ENCODE peak calls at places on chromosome 6, in seven cellular contexts. F, C, T, R, N, M and V are unnamed samples.

GRCh38 chr6:124551711-124552233 is 410.5 kb upstream of the RNF217 start:
- DNase-seq in M (no peak), T (no peak), N (no peak), R (no peak), C (no peak), F (no peak), V (no peak)

GRCh38 chr6:100116409-100117194 is 122.6 kb upstream of the MCHR2 start:
- DNase-seq in M (peak; percentile 88), T (no peak), C (no peak), N (peak; percentile 57), F (peak; percentile 76), R (no peak), V (peak; percentile 21)

GRCh38 chr6:113967777-113968176 is 3.2 kb downstream of the HDAC2 start:
- DNase-seq in T (no peak), N (no peak), R (no peak), M (peak; percentile 31), C (no peak), F (no peak), V (no peak)

GRCh38 chr6:158861686-158862381 is 42.7 kb upstream of the EZR start:
- DNase-seq in R (no peak), M (no peak), C (no peak), N (no peak), T (no peak), F (peak; percentile 45), V (no peak)

GRCh38 chr6:50610562-50610961 is 102.8 kb upstream of the TFAP2D start:
- DNase-seq in N (no peak), M (peak; percentile 21), F (no peak), R (no peak), T (no peak), C (no peak), V (no peak)

GRCh38 chr6:121694389-121695185 is 259.1 kb downstream of the GJA1 start:
- DNase-seq in C (no peak), N (no peak), R (no peak), T (no peak), F (peak; percentile 45), M (no peak), V (no peak)

GRCh38 chr6:72522735-72523141 is 99.1 kb upstream of the KCNQ5 start:
- DNase-seq in M (peak; percentile 77), T (no peak), C (no peak), R (no peak), N (no peak), F (no peak), V (no peak)

GRCh38 chr6:11918021-11918738 is 93.9 kb upstream of the HIVEP1 start:
- DNase-seq in M (no peak), T (no peak), F (peak; percentile 82), R (no peak), N (peak; percentile 87), C (no peak), V (no peak)

GRCh38 chr6:73585566-73586415 is 65.0 kb upstream of the EEF1A1 start:
- DNase-seq in M (peak; percentile 70), C (no peak), T (no peak), N (peak; percentile 47), F (peak; percentile 85), R (no peak), V (peak; percentile 62)

GRCh38 chr6:13444604-13445003 is 42.8 kb downstream of the GFOD1 start:
- DNase-seq in T (no peak), M (no peak), R (no peak), C (no peak), N (no peak), F (no peak), V (no peak)

GRCh38 chr6:42017021-42017643 is 33.2 kb upstream of the TAF8 start:
- DNase-seq in M (no peak), T (no peak), C (no peak), R (no peak), N (peak; percentile 45), F (peak; percentile 90), V (no peak)

GRCh38 chr6:451847-452246 is 60.3 kb downstream of the IRF4 start:
- DNase-seq in T (no peak), R (no peak), N (no peak), F (no peak), C (no peak), M (no peak), V (no peak)

GRCh38 chr6:113018351-113019151 is 671.4 kb downstream of the RFPL4B start:
- DNase-seq in T (peak; percentile 55), M (no peak), R (no peak), F (peak; percentile 74), N (peak; percentile 80), C (no peak), V (no peak)

GRCh38 chr6:26575494-26575939 is 21.2 kb upstream of the ABT1 start:
- DNase-seq in M (peak; percentile 74), F (peak; percentile 28), R (no peak), N (no peak), C (no peak), T (no peak), V (no peak)

GRCh38 chr6:160421854-160422253 is 73.7 kb downstream of the SLC22A3 start:
- DNase-seq in M (no peak), R (no peak), C (no peak), T (peak; percentile 90), F (no peak), N (no peak), V (no peak)

GRCh38 chr6:138291036-138291848 is 73.0 kb upstream of the PBOV1 start:
- DNase-seq in C (no peak), N (no peak), M (peak; percentile 33), R (no peak), F (no peak), T (no peak), V (no peak)

GRCh38 chr6:138287144-138287955 is 69.1 kb upstream of the PBOV1 start:
- DNase-seq in T (no peak), R (no peak), M (peak; percentile 78), N (no peak), C (no peak), F (no peak), V (peak; percentile 67)

GRCh38 chr6:138290563-138290962 is 72.3 kb upstream of the PBOV1 start:
- DNase-seq in M (no peak), C (no peak), T (no peak), R (no peak), F (no peak), N (no peak), V (no peak)

GRCh38 chr6:138291849-138292181 is 73.5 kb upstream of the PBOV1 start:
- DNase-seq in R (no peak), C (no peak), M (peak; percentile 17), F (no peak), N (no peak), T (no peak), V (no peak)

DNA sequence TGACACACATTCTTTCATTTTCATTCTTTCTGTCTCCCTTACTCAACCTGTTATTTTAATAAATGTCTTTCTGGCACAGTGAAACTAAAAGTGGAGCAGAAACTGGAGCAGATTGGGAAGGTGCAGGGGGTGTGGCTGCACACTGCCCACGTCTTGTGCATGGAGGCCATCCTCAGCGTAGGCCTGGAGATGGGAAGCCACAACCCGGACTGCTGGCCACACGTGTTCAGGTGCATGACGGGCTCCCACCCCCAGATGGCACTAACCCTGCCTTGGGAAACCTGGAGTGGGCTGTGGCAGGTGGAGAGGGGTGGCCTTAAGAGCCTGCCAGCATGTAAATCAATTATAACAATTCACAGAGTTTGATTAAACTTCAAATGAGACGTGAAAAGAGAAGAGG is 71.4 kb upstream of the PBOV1 start:
- DNase-seq in C (no peak), N (no peak), M (peak; percentile 60), T (no peak), F (no peak), R (no peak), V (peak; percentile 44)
- TF ChIP-seq CTCF in C (no peak), N (no peak), M (peak; percentile 70), T (no peak), F (peak; percentile 2), R (no peak), V (no peak)

DNA sequence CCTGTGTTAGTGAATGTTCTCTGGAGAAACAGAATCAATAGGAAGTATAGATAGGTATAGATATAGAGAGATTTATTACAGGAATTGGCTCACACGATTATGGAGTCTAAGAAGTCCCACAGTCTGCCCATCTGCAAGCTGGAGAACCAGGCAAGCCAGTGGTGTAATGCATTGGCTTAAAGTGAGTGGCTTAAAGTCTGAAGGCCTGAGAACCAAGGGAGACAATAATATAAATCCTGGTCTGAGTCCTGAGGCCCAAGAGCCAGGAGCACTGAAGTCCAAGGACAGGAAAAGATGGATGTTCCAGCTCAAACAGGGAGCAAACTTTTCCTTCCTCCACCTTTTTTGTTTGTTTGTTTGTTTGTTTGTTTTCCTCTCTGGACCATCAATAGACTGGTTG is 131.2 kb upstream of the LRFN2 start:
- DNase-seq in F (no peak), T (no peak), N (no peak), M (no peak), C (no peak), R (no peak), V (no peak)
- TF ChIP-seq CTCF in F (no peak), T (no peak), N (no peak), M (no peak), C (no peak), R (no peak), V (no peak)

GRCh38 chr6:7851780-7852179 is 58.8 kb downstream of the TXNDC5 start:
- DNase-seq in M (no peak), N (no peak), R (no peak), T (no peak), C (no peak), F (no peak), V (no peak)

GRCh38 chr6:7841781-7842468 is 68.7 kb downstream of the TXNDC5 start:
- DNase-seq in F (peak; percentile 4), C (no peak), R (no peak), N (no peak), M (no peak), T (no peak), V (no peak)

GRCh38 chr6:7848229-7848628 is 62.4 kb downstream of the TXNDC5 start:
- DNase-seq in C (no peak), F (peak; percentile 12), R (no peak), N (no peak), T (no peak), M (no peak), V (no peak)

GRCh38 chr6:7846971-7847818 is 63.4 kb downstream of the TXNDC5 start:
- DNase-seq in C (no peak), R (no peak), N (no peak), M (peak; percentile 27), T (no peak), F (peak; percentile 74), V (no peak)
- TF ChIP-seq CTCF in C (no peak), R (no peak), N (no peak), M (peak; percentile 45), T (no peak), F (peak; percentile 34), V (no peak)

DNA sequence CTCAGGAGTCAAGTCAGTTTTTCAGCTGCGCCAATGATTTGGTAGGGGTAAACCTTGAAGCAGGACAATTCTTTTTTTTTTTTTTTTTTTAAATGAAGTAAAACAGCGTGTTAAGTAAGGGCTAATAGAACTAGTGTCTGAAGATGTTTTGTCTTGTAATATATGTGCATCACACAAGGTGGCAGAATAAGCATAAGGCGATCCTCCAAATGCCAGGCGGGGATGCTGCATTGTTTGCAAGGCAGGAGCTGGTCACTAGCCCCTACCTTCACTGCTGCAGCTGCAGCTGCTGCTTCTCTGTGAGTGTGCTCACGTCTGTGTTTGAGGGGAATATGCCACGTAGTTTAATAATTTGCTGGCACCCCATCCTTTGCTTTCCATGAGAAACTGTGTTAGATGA is 272.7 kb upstream of the MAP3K7 start:
- DNase-seq in T (no peak), C (no peak), R (no peak), F (no peak), M (peak; percentile 35), N (no peak), V (no peak)
- TF ChIP-seq CTCF in T (no peak), C (no peak), R (no peak), F (no peak), M (peak; percentile 33), N (no peak), V (no peak)

GRCh38 chr6:82712826-82713225 is 349.2 kb downstream of the TPBG start:
- DNase-seq in M (peak; percentile 36), C (no peak), R (no peak), F (no peak), N (no peak), T (no peak), V (peak; percentile 32)
- TF ChIP-seq CTCF in M (peak; percentile 43), C (no peak), R (no peak), F (peak; percentile 26), N (peak; percentile 17), T (no peak), V (peak; percentile 42)